ENCODE peak calls at places on chromosomes 7 and 10, in four cellular contexts. W is heart left ventricle, X is IMR-90, P is fibroblast of lung. R is an unnamed sample.

GRCh38 chr10:35639651-35640311 is 2.3 kb downstream of the FZD8 start:
- DNase-seq in W (no peak), X (peak; percentile 70), P (peak; percentile 46), R (peak; percentile 28)

GRCh38 chr10:71719464-71720303 is at the start of gene C10orf105:
- DNase-seq in W (no peak), X (no peak), P (no peak), R (no peak)

GRCh38 chr7:85104432-85105205 is 82.2 kb downstream of the SEMA3D start:
- DNase-seq in W (no peak), X (peak; percentile 33), P (peak; percentile 26), R (no peak)

GRCh38 chr7:94829987-94830386 is 77.4 kb upstream of the PPP1R9A start:
- DNase-seq in W (no peak), X (no peak), P (no peak), R (no peak)

GRCh38 chr7:107830410-107830809 is 27.4 kb upstream of the SLC26A3 start:
- DNase-seq in W (no peak), X (no peak), P (no peak), R (no peak)

GRCh38 chr7:47602272-47603004 is 20.5 kb upstream of the TNS3 start:
- DNase-seq in W (peak; percentile 6), X (no peak), P (no peak), R (no peak)

GRCh38 chr7:111953611-111954010 is 252.6 kb downstream of the DOCK4 start:
- DNase-seq in W (no peak), X (no peak), P (no peak), R (peak; percentile 65)

GRCh38 chr7:135317676-135318326 is 84.2 kb downstream of the STRA8 start:
- DNase-seq in W (no peak), X (no peak), P (no peak), R (no peak)

GRCh38 chr10:62545667-62546066 is 171.5 kb downstream of the ZNF365 start:
- DNase-seq in W (no peak), X (peak; percentile 39), P (peak; percentile 80), R (no peak)

GRCh38 chr7:128266891-128267839 is 26.1 kb downstream of the LEP start:
- DNase-seq in W (peak; percentile 59), X (peak; percentile 45), P (peak; percentile 70), R (no peak)

GRCh38 chr10:79050896-79051555 is 17.7 kb upstream of the ZMIZ1 start:
- DNase-seq in W (peak; percentile 9), X (no peak), P (no peak), R (peak; percentile 8)

GRCh38 chr7:7529328-7529727 is 6.3 kb downstream of the COL28A1 start:
- DNase-seq in W (no peak), X (no peak), P (no peak), R (no peak)

GRCh38 chr7:22561356-22561755 is 61.4 kb upstream of the STEAP1B start:
- DNase-seq in W (peak; percentile 72), X (peak; percentile 100), P (peak; percentile 100), R (no peak)

GRCh38 chr10:49369216-49370162 is 26.4 kb downstream of the DRGX start:
- DNase-seq in W (no peak), X (no peak), P (peak; percentile 81), R (no peak)

GRCh38 chr10:31770307-31770902 is 158.2 kb downstream of the ARHGAP12 start:
- DNase-seq in W (no peak), X (no peak), P (no peak), R (peak; percentile 61)

GRCh38 chr10:110533149-110533548 is 34.3 kb upstream of the SMC3 start:
- DNase-seq in W (no peak), X (peak; percentile 20), P (no peak), R (no peak)

GRCh38 chr10:10294801-10295515 is 722.7 kb upstream of the CELF2 start:
- DNase-seq in W (peak; percentile 41), X (no peak), P (no peak), R (no peak)

GRCh38 chr10:3825244-3825643 is 40.2 kb upstream of the KLF6 start:
- DNase-seq in W (no peak), X (peak; percentile 74), P (peak; percentile 90), R (no peak)

GRCh38 chr7:129401968-129402860 is 32.0 kb upstream of the STRIP2 start:
- DNase-seq in W (no peak), X (no peak), P (no peak), R (no peak)

GRCh38 chr7:17625038-17625437 is 315.3 kb downstream of the SNX13 start:
- DNase-seq in W (no peak), X (peak; percentile 95), P (peak; percentile 97), R (no peak)

GRCh38 chr7:33726582-33726981 is 178.8 kb upstream of the BMPER start:
- DNase-seq in W (no peak), X (no peak), P (no peak), R (no peak)

GRCh38 chr10:7937315-7937945 is 117.1 kb upstream of the GATA3 start:
- DNase-seq in W (no peak), X (peak; percentile 17), P (no peak), R (no peak)

GRCh38 chr7:69856991-69857390 is 258.7 kb downstream of the AUTS2 start:
- DNase-seq in W (no peak), X (no peak), P (no peak), R (no peak)

GRCh38 chr10:47350671-47351640 is 2.8 kb downstream of the RBP3 start:
- DNase-seq in W (no peak), X (no peak), P (no peak), R (no peak)

GRCh38 chr10:128869101-128869712 is 597.8 kb upstream of the MGMT start:
- DNase-seq in W (no peak), X (no peak), P (no peak), R (no peak)

GRCh38 chr10:128868481-128868880 is 598.6 kb upstream of the MGMT start:
- DNase-seq in W (no peak), X (no peak), P (no peak), R (no peak)

GRCh38 chr10:128865398-128865797 is 601.6 kb upstream of the MGMT start:
- DNase-seq in W (no peak), X (no peak), P (no peak), R (no peak)

GRCh38 chr10:128867819-128868218 is 599.2 kb upstream of the MGMT start:
- DNase-seq in W (no peak), X (no peak), P (no peak), R (no peak)

DNA sequence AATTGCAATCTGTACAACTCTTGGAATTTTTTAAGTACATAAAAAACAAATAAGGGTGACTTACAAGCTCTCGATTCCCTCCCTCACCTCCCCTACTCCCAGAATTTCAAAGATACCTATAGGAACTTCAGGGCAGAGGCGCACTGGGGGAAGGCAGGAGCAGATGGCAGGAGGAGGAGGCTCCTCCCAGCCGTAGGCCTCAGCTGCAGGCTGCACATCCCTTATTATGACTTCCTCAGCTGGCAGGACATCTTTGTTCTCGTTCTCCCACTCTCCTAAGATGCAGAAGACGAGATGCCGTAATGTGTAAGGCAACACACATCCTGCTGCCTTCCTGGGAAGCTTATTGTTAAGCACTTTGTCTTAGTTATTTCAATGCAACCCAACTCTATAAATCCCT is 599.9 kb upstream of the MGMT start:
- DNase-seq in W (no peak), X (no peak), P (no peak), R (no peak)
- H3K9me3 ChIP-seq in W (no peaks in the 10 kb centered on the region), X (peaks cover 45% of the 10 kb centered on the region), P (no peaks in the 10 kb centered on the region), R (no peaks in the 10 kb centered on the region)

GRCh38 chr10:103762924-103763323 is 92.5 kb downstream of the SH3PXD2A start:
- DNase-seq in W (no peak), X (no peak), P (no peak), R (no peak)
- H3K4me1 ChIP-seq in W (peaks cover 92% of the 10 kb centered on the region), X (peaks cover 42% of the 10 kb centered on the region), P (peaks cover 44% of the 10 kb centered on the region), R (no peaks in the 10 kb centered on the region)

GRCh38 chr7:150715738-150716137 is 675 bp upstream of the GIMAP1 start:
- DNase-seq in W (no peak), X (no peak), P (no peak), R (no peak)

GRCh38 chr7:150716939-150717338 is 526 bp downstream of the GIMAP1 start:
- DNase-seq in W (no peak), X (no peak), P (no peak), R (no peak)

GRCh38 chr7:150717821-150718420 is 1.5 kb downstream of the GIMAP1 start:
- DNase-seq in W (no peak), X (no peak), P (no peak), R (no peak)

GRCh38 chr7:150716368-150716767 is at the start of gene GIMAP1:
- DNase-seq in W (peak; percentile 71), X (no peak), P (no peak), R (no peak)

GRCh38 chr7:150715293-150715692 is 1.1 kb upstream of the GIMAP1 start:
- DNase-seq in W (no peak), X (no peak), P (no peak), R (no peak)
- H3K27ac ChIP-seq in W (peak overlapping the region; percentile 91), X (no peak overlapping the region), P (no peak overlapping the region), R (no peak overlapping the region)

DNA sequence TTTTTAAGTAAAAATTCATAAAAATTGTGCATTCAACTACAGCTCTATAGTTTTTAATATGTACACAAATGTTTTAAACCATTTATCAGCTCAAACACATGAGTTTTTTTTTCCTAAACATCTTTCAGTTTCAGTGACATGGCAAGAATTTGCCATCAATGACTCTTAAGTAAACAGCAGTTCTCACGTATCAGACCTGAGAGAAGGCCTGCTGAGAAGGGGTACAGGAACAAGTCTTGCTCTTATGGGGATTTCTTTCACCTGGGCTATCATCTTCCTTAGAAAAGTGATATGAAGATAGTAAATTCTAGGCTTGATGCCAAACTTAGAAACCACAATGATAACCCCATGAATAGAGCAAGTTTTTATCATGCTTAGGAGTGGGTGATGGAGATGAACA is 467.8 kb downstream of the ARL4A start:
- DNase-seq in W (no peak), X (peak; percentile 10), P (peak; percentile 0), R (no peak)
- H3K9me3 ChIP-seq in W (no peaks in the 10 kb centered on the region), X (no peaks in the 10 kb centered on the region), P (no peaks in the 10 kb centered on the region), R (no peaks in the 10 kb centered on the region)

GRCh38 chr7:99409192-99409572 is 413 bp downstream of the BUD31 start:
- DNase-seq in W (peak; percentile 14), X (no peak), P (no peak), R (no peak)
- H3K4me1 ChIP-seq in W (peaks cover 48% of the 10 kb centered on the region), X (peaks cover 8% of the 10 kb centered on the region), P (peaks cover 16% of the 10 kb centered on the region), R (no peaks in the 10 kb centered on the region)

GRCh38 chr7:12802070-12802469 is 114.6 kb downstream of the ARL4A start:
- DNase-seq in W (no peak), X (no peak), P (no peak), R (no peak)
- H3K27ac ChIP-seq in W (no peak overlapping the region), X (no peak overlapping the region), P (no peak overlapping the region), R (no peak overlapping the region)

DNA sequence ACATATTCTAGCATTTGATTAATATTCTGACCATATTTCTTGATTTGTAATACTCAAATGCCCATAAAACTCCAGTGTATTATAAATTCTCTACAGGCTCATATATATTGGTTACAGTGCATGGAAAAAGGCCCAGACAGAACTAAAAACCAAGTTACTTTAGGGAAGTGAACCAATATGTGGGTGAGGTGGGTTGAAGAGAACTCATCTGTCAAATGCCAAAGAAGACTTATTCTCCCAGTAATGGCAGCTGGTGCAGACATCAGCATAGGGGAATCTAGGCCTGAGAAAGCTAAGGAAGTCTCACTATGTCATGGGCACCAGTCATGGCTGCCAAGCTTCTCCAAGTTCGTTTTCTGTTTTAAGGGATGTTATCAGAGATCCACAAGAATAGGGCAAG is 30.6 kb downstream of the ZNF248 start:
- DNase-seq in W (no peak), X (no peak), P (no peak), R (no peak)
- H3K9me3 ChIP-seq in W (peaks cover under 1% of the 10 kb centered on the region), X (peaks cover 18% of the 10 kb centered on the region), P (peaks cover 2% of the 10 kb centered on the region), R (peaks cover 5% of the 10 kb centered on the region)

R was measured in right lobe of liver.